ENCODE peak calls at places on chromosomes 7 and 10, in five cellular contexts. One of them, this sample, is unnamed.

GRCh38 chr10:70966848-70967553 is 78.6 kb upstream of the PCBD1 start:
- DNase-seq in endothelial cell: no peak
- DNase-seq in AG10803: no peak
- DNase-seq in choroid plexus epithelial cell: no peak
- DNase-seq in psoas muscle: no peak
- DNase-seq in this sample: no peak

GRCh38 chr7:20846791-20847190 is 60.1 kb upstream of the SP8 start:
- DNase-seq in choroid plexus epithelial cell: no peak
- DNase-seq in AG10803: no peak
- DNase-seq in endothelial cell: no peak
- DNase-seq in psoas muscle: no peak
- DNase-seq in this sample: no peak

GRCh38 chr7:7650682-7651206 is 10.2 kb downstream of the UMAD1 start:
- DNase-seq in psoas muscle: no peak
- DNase-seq in AG10803: no peak
- DNase-seq in choroid plexus epithelial cell: no peak
- DNase-seq in endothelial cell: no peak
- DNase-seq in this sample: no peak

GRCh38 chr10:94963901-94964300 is 25.4 kb downstream of the CYP2C9 start:
- DNase-seq in psoas muscle: no peak
- DNase-seq in AG10803: peak; percentile 20
- DNase-seq in endothelial cell: peak; percentile 12
- DNase-seq in choroid plexus epithelial cell: peak; percentile 66
- DNase-seq in this sample: peak; percentile 4

GRCh38 chr10:13351340-13351915 is 3.3 kb upstream of the SEPHS1 start:
- DNase-seq in psoas muscle: no peak
- DNase-seq in AG10803: no peak
- DNase-seq in endothelial cell: no peak
- DNase-seq in choroid plexus epithelial cell: no peak
- DNase-seq in this sample: peak; percentile 43

GRCh38 chr10:77863446-77863845 is 63.1 kb downstream of the DLG5 start:
- DNase-seq in endothelial cell: no peak
- DNase-seq in psoas muscle: no peak
- DNase-seq in choroid plexus epithelial cell: peak; percentile 19
- DNase-seq in AG10803: no peak
- DNase-seq in this sample: no peak

GRCh38 chr10:95464280-95464679 is 96.9 kb downstream of the SORBS1 start:
- DNase-seq in choroid plexus epithelial cell: no peak
- DNase-seq in AG10803: no peak
- DNase-seq in endothelial cell: no peak
- DNase-seq in psoas muscle: no peak
- DNase-seq in this sample: no peak

GRCh38 chr10:31833753-31834152 is 94.9 kb downstream of the ARHGAP12 start:
- DNase-seq in psoas muscle: no peak
- DNase-seq in AG10803: no peak
- DNase-seq in endothelial cell: no peak
- DNase-seq in choroid plexus epithelial cell: no peak
- DNase-seq in this sample: no peak

GRCh38 chr7:100826546-100827329 is 585 bp downstream of the EPHB4 start:
- DNase-seq in AG10803: no peak
- DNase-seq in psoas muscle: peak; percentile 29
- DNase-seq in choroid plexus epithelial cell: no peak
- DNase-seq in endothelial cell: no peak
- DNase-seq in this sample: no peak

GRCh38 chr10:67036808-67037207 is 111.0 kb downstream of the LRRTM3 start:
- DNase-seq in endothelial cell: no peak
- DNase-seq in psoas muscle: no peak
- DNase-seq in AG10803: no peak
- DNase-seq in choroid plexus epithelial cell: no peak
- DNase-seq in this sample: no peak

GRCh38 chr7:17769918-17770317 is 170.4 kb downstream of the SNX13 start:
- DNase-seq in psoas muscle: peak; percentile 32
- DNase-seq in endothelial cell: peak; percentile 67
- DNase-seq in AG10803: peak; percentile 70
- DNase-seq in choroid plexus epithelial cell: peak; percentile 88
- DNase-seq in this sample: peak; percentile 46

GRCh38 chr10:121185816-121186215 is 334.7 kb downstream of the WDR11 start:
- DNase-seq in AG10803: no peak
- DNase-seq in endothelial cell: no peak
- DNase-seq in psoas muscle: no peak
- DNase-seq in choroid plexus epithelial cell: no peak
- DNase-seq in this sample: no peak

GRCh38 chr10:101066890-101067355 is 5.1 kb downstream of the KAZALD1 start:
- DNase-seq in endothelial cell: no peak
- DNase-seq in choroid plexus epithelial cell: no peak
- DNase-seq in psoas muscle: no peak
- DNase-seq in AG10803: no peak
- DNase-seq in this sample: peak; percentile 38

GRCh38 chr10:70350501-70350900 is 31.9 kb downstream of the LRRC20 start:
- DNase-seq in endothelial cell: no peak
- DNase-seq in AG10803: no peak
- DNase-seq in psoas muscle: no peak
- DNase-seq in choroid plexus epithelial cell: no peak
- DNase-seq in this sample: no peak

GRCh38 chr7:20260219-20260618 is 43.0 kb upstream of the MACC1 start:
- DNase-seq in AG10803: peak; percentile 83
- DNase-seq in choroid plexus epithelial cell: peak; percentile 51
- DNase-seq in psoas muscle: no peak
- DNase-seq in endothelial cell: no peak
- DNase-seq in this sample: no peak

GRCh38 chr7:50502001-50502684 is 52.0 kb upstream of the FIGNL1 start:
- DNase-seq in endothelial cell: no peak
- DNase-seq in AG10803: peak; percentile 89
- DNase-seq in choroid plexus epithelial cell: peak; percentile 98
- DNase-seq in psoas muscle: peak; percentile 88
- DNase-seq in this sample: no peak

GRCh38 chr10:44384601-44385422 is at the start of gene CXCL12:
- DNase-seq in psoas muscle: peak; percentile 66
- DNase-seq in AG10803: peak; percentile 41
- DNase-seq in choroid plexus epithelial cell: peak; percentile 39
- DNase-seq in endothelial cell: no peak
- DNase-seq in this sample: no peak

GRCh38 chr10:21048086-21048485 is 151.0 kb upstream of the NEBL start:
- DNase-seq in choroid plexus epithelial cell: peak; percentile 47
- DNase-seq in endothelial cell: no peak
- DNase-seq in AG10803: no peak
- DNase-seq in psoas muscle: no peak
- DNase-seq in this sample: no peak

GRCh38 chr7:114243019-114243507 is 171.6 kb upstream of the FOXP2 start:
- DNase-seq in AG10803: no peak
- DNase-seq in psoas muscle: no peak
- DNase-seq in endothelial cell: no peak
- DNase-seq in choroid plexus epithelial cell: peak; percentile 37
- DNase-seq in this sample: no peak

GRCh38 chr7:36312064-36312914 is 77.4 kb upstream of the ANLN start:
- DNase-seq in AG10803: no peak
- DNase-seq in psoas muscle: no peak
- DNase-seq in endothelial cell: peak; percentile 36
- DNase-seq in choroid plexus epithelial cell: peak; percentile 15
- DNase-seq in this sample: no peak

GRCh38 chr7:127447326-127447945 is 54.9 kb upstream of the ZNF800 start:
- DNase-seq in AG10803: peak; percentile 58
- DNase-seq in psoas muscle: no peak
- DNase-seq in endothelial cell: peak; percentile 9
- DNase-seq in choroid plexus epithelial cell: peak; percentile 73
- DNase-seq in this sample: peak; percentile 64

GRCh38 chr7:1175967-1176851 is 16.2 kb upstream of the ZFAND2A start:
- DNase-seq in endothelial cell: peak; percentile 94
- DNase-seq in choroid plexus epithelial cell: peak; percentile 80
- DNase-seq in psoas muscle: peak; percentile 81
- DNase-seq in AG10803: peak; percentile 65
- DNase-seq in this sample: peak; percentile 89

GRCh38 chr10:35090162-35090954 is at the start of gene CUL2:
- DNase-seq in choroid plexus epithelial cell: peak; percentile 98
- DNase-seq in endothelial cell: peak; percentile 89
- DNase-seq in AG10803: peak; percentile 97
- DNase-seq in psoas muscle: peak; percentile 94
- DNase-seq in this sample: peak; percentile 96

GRCh38 chr10:90598513-90598912 is 259.3 kb downstream of the HTR7 start:
- DNase-seq in psoas muscle: no peak
- DNase-seq in choroid plexus epithelial cell: no peak
- DNase-seq in endothelial cell: no peak
- DNase-seq in AG10803: no peak
- DNase-seq in this sample: no peak
- TF ChIP-seq CTCF in psoas muscle: no peak
- TF ChIP-seq CTCF in choroid plexus epithelial cell: no peak
- TF ChIP-seq CTCF in endothelial cell: no peak
- TF ChIP-seq CTCF in AG10803: no peak
- TF ChIP-seq CTCF in this sample: no peak

GRCh38 chr7:139106959-139107358 is 2.6 kb downstream of the ZC3HAV1 start:
- DNase-seq in psoas muscle: no peak
- DNase-seq in choroid plexus epithelial cell: no peak
- DNase-seq in AG10803: no peak
- DNase-seq in endothelial cell: no peak
- DNase-seq in this sample: no peak

GRCh38 chr7:139111147-139111546 is 1.6 kb upstream of the ZC3HAV1 start:
- DNase-seq in AG10803: no peak
- DNase-seq in endothelial cell: no peak
- DNase-seq in psoas muscle: no peak
- DNase-seq in choroid plexus epithelial cell: no peak
- DNase-seq in this sample: no peak

GRCh38 chr7:139108256-139109187 is 998 bp downstream of the ZC3HAV1 start:
- DNase-seq in AG10803: peak; percentile 17
- DNase-seq in endothelial cell: peak; percentile 23
- DNase-seq in psoas muscle: peak; percentile 26
- DNase-seq in choroid plexus epithelial cell: peak; percentile 24
- DNase-seq in this sample: peak; percentile 54

GRCh38 chr7:139109983-139110411 is 477 bp upstream of the ZC3HAV1 start:
- DNase-seq in AG10803: no peak
- DNase-seq in psoas muscle: no peak
- DNase-seq in choroid plexus epithelial cell: peak; percentile 17
- DNase-seq in endothelial cell: no peak
- DNase-seq in this sample: no peak

GRCh38 chr7:139109188-139109982 is at the start of gene ZC3HAV1:
- DNase-seq in endothelial cell: peak; percentile 68
- DNase-seq in AG10803: peak; percentile 89
- DNase-seq in psoas muscle: peak; percentile 85
- DNase-seq in choroid plexus epithelial cell: peak; percentile 92
- DNase-seq in this sample: peak; percentile 88
- TF ChIP-seq CTCF in endothelial cell: no peak
- TF ChIP-seq CTCF in AG10803: no peak
- TF ChIP-seq CTCF in psoas muscle: no peak
- TF ChIP-seq CTCF in choroid plexus epithelial cell: no peak
- TF ChIP-seq CTCF in this sample: no peak

GRCh38 chr10:18601321-18601720 is 50.1 kb downstream of the NSUN6 start:
- DNase-seq in psoas muscle: no peak
- DNase-seq in endothelial cell: no peak
- DNase-seq in choroid plexus epithelial cell: no peak
- DNase-seq in AG10803: no peak
- DNase-seq in this sample: no peak
- TF ChIP-seq CTCF in psoas muscle: no peak
- TF ChIP-seq CTCF in endothelial cell: no peak
- TF ChIP-seq CTCF in choroid plexus epithelial cell: no peak
- TF ChIP-seq CTCF in AG10803: no peak
- TF ChIP-seq CTCF in this sample: no peak

GRCh38 chr7:108109216-108109908 is 20.8 kb downstream of the LAMB4 start:
- DNase-seq in psoas muscle: no peak
- DNase-seq in choroid plexus epithelial cell: peak; percentile 36
- DNase-seq in AG10803: no peak
- DNase-seq in endothelial cell: no peak
- DNase-seq in this sample: peak; percentile 28

GRCh38 chr7:108118959-108119358 is 11.2 kb downstream of the LAMB4 start:
- DNase-seq in AG10803: no peak
- DNase-seq in endothelial cell: no peak
- DNase-seq in psoas muscle: no peak
- DNase-seq in choroid plexus epithelial cell: no peak
- DNase-seq in this sample: no peak

GRCh38 chr7:108120196-108120595 is 10.0 kb downstream of the LAMB4 start:
- DNase-seq in AG10803: no peak
- DNase-seq in psoas muscle: no peak
- DNase-seq in endothelial cell: no peak
- DNase-seq in choroid plexus epithelial cell: no peak
- DNase-seq in this sample: no peak

GRCh38 chr7:108112683-108113082 is 17.5 kb downstream of the LAMB4 start:
- DNase-seq in psoas muscle: no peak
- DNase-seq in AG10803: no peak
- DNase-seq in endothelial cell: no peak
- DNase-seq in choroid plexus epithelial cell: no peak
- DNase-seq in this sample: no peak

GRCh38 chr7:108114117-108114841 is 15.9 kb downstream of the LAMB4 start:
- DNase-seq in choroid plexus epithelial cell: peak; percentile 41
- DNase-seq in psoas muscle: no peak
- DNase-seq in endothelial cell: peak; percentile 25
- DNase-seq in AG10803: no peak
- DNase-seq in this sample: no peak
- TF ChIP-seq CTCF in choroid plexus epithelial cell: peak; percentile 78
- TF ChIP-seq CTCF in psoas muscle: no peak
- TF ChIP-seq CTCF in endothelial cell: peak; percentile 80
- TF ChIP-seq CTCF in AG10803: peak; percentile 27
- TF ChIP-seq CTCF in this sample: peak; percentile 63

GRCh38 chr10:127976286-127976685 is 69.4 kb downstream of the PTPRE start:
- DNase-seq in psoas muscle: no peak
- DNase-seq in choroid plexus epithelial cell: no peak
- DNase-seq in AG10803: peak; percentile 31
- DNase-seq in endothelial cell: no peak
- DNase-seq in this sample: no peak

GRCh38 chr10:127971973-127972615 is 65.2 kb downstream of the PTPRE start:
- DNase-seq in AG10803: no peak
- DNase-seq in endothelial cell: no peak
- DNase-seq in choroid plexus epithelial cell: no peak
- DNase-seq in psoas muscle: no peak
- DNase-seq in this sample: no peak

GRCh38 chr10:127972958-127973357 is 66.1 kb downstream of the PTPRE start:
- DNase-seq in AG10803: no peak
- DNase-seq in endothelial cell: no peak
- DNase-seq in psoas muscle: no peak
- DNase-seq in choroid plexus epithelial cell: no peak
- DNase-seq in this sample: no peak

GRCh38 chr10:127974911-127975310 is 68.0 kb downstream of the PTPRE start:
- DNase-seq in choroid plexus epithelial cell: no peak
- DNase-seq in psoas muscle: no peak
- DNase-seq in AG10803: no peak
- DNase-seq in endothelial cell: no peak
- DNase-seq in this sample: no peak

DNA sequence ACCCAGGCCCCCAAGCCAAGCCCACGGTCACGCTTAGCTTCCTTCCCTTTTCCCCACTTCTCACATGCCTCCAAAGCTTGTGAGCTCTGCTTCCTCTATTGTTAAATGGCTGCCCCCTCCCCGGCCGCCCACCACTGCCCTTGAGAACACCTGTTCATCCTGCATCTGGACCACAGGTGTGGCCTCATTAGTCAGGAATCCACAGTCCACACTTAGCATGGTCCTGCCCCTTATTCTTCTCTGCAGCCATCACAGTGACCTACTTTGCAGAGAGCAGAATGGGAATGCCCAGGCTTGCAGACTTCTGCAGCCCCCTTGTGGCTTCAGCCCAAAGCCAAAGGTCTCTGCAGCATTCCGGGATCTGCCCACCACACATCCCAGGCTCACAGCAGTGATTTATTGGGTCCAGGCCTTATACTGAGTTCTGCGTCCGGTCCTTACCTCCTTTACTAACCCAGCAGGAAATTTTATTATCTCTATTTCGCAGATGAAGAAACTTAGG is 67.0 kb downstream of the PTPRE start:
- DNase-seq in endothelial cell: no peak
- DNase-seq in psoas muscle: no peak
- DNase-seq in choroid plexus epithelial cell: no peak
- DNase-seq in AG10803: no peak
- DNase-seq in this sample: no peak
- TF ChIP-seq CTCF in endothelial cell: no peak
- TF ChIP-seq CTCF in psoas muscle: no peak
- TF ChIP-seq CTCF in choroid plexus epithelial cell: no peak
- TF ChIP-seq CTCF in AG10803: no peak
- TF ChIP-seq CTCF in this sample: no peak